ENCODE peak calls at places on chromosomes 3 and 15, in eight cellular contexts. S is fibroblast of villous mesenchyme, Q is brain microvascular endothelial cell, T is heart right ventricle, W is fibroblast of lung, D is neural crest cell, K is BE2C, M is breast epithelium. G is an unnamed sample.
A peak's percentile ranks its signal among the peaks of the same experiment; 100 is the strongest.

GRCh38 chr3:41681479-41681878 is 280.4 kb downstream of the ULK4 start:
- DNase-seq in S (peak; percentile 95), Q (peak; percentile 92), T (no peak), W (peak; percentile 97), D (no peak), K (no peak), M (peak; percentile 51), G (peak; percentile 85)

GRCh38 chr3:171184372-171184771 is 157.9 kb upstream of the SLC2A2 start:
- DNase-seq in S (no peak), Q (no peak), T (no peak), W (no peak), D (no peak), K (no peak), M (no peak), G (no peak)

GRCh38 chr15:85402195-85402921 is 22.0 kb downstream of the AKAP13 start:
- DNase-seq in S (peak; percentile 71), Q (peak; percentile 76), T (no peak), W (peak; percentile 91), D (no peak), K (no peak), M (no peak), G (peak; percentile 65)

GRCh38 chr3:58588030-58588614 is 10.9 kb upstream of the FAM107A start:
- DNase-seq in S (peak; percentile 44), Q (no peak), T (no peak), W (peak; percentile 29), D (peak; percentile 55), K (no peak), M (no peak), G (peak; percentile 65)

GRCh38 chr3:42116466-42116865 is 25.3 kb downstream of the TRAK1 start:
- DNase-seq in S (no peak), Q (no peak), T (no peak), W (peak; percentile 70), D (no peak), K (no peak), M (no peak), G (peak; percentile 12)

GRCh38 chr3:110237091-110237615 is 834.5 kb upstream of the NECTIN3 start:
- DNase-seq in S (no peak), Q (no peak), T (no peak), W (peak; percentile 8), D (no peak), K (no peak), M (no peak), G (peak; percentile 18)

GRCh38 chr3:138099417-138099816 is 16.0 kb downstream of the DZIP1L start:
- DNase-seq in S (no peak), Q (no peak), T (no peak), W (no peak), D (no peak), K (no peak), M (no peak), G (no peak)

GRCh38 chr15:25684521-25685215 is 178.5 kb downstream of the ATP10A start:
- DNase-seq in S (peak; percentile 14), Q (peak; percentile 78), T (no peak), W (peak; percentile 88), D (no peak), K (no peak), M (no peak), G (peak; percentile 75)

GRCh38 chr15:80841537-80841936 is 62.4 kb downstream of the CEMIP start:
- DNase-seq in S (no peak), Q (no peak), T (no peak), W (no peak), D (no peak), K (no peak), M (no peak), G (no peak)

GRCh38 chr15:63054985-63055384 is 12.4 kb downstream of the TPM1 start:
- DNase-seq in S (peak; percentile 38), Q (no peak), T (no peak), W (peak; percentile 48), D (no peak), K (peak; percentile 52), M (no peak), G (peak; percentile 49)

GRCh38 chr3:67064105-67064504 is 66.0 kb downstream of the KBTBD8 start:
- DNase-seq in S (no peak), Q (no peak), T (no peak), W (peak; percentile 17), D (no peak), K (no peak), M (no peak), G (no peak)

GRCh38 chr3:78765671-78766485 is 1001.9 kb downstream of the ROBO1 start:
- DNase-seq in S (no peak), Q (no peak), T (no peak), W (no peak), D (no peak), K (no peak), M (no peak), G (peak; percentile 26)

GRCh38 chr3:157123621-157124020 is 36.3 kb downstream of the CCNL1 start:
- DNase-seq in S (no peak), Q (no peak), T (no peak), W (peak; percentile 61), D (no peak), K (no peak), M (no peak), G (no peak)

GRCh38 chr15:89365457-89366055 is 30.9 kb upstream of the POLG start:
- DNase-seq in S (no peak), Q (no peak), T (no peak), W (no peak), D (no peak), K (no peak), M (no peak), G (no peak)

GRCh38 chr3:53626876-53627275 is 132.5 kb downstream of the CACNA1D start:
- DNase-seq in S (no peak), Q (no peak), T (no peak), W (no peak), D (no peak), K (no peak), M (no peak), G (no peak)

GRCh38 chr3:155702745-155703581 is 41.9 kb downstream of the PLCH1 start:
- DNase-seq in S (no peak), Q (no peak), T (no peak), W (no peak), D (no peak), K (no peak), M (no peak), G (no peak)

GRCh38 chr3:6781103-6781502 is 79.8 kb upstream of the GRM7 start:
- DNase-seq in S (no peak), Q (no peak), T (no peak), W (peak; percentile 9), D (no peak), K (no peak), M (no peak), G (no peak)

DNA sequence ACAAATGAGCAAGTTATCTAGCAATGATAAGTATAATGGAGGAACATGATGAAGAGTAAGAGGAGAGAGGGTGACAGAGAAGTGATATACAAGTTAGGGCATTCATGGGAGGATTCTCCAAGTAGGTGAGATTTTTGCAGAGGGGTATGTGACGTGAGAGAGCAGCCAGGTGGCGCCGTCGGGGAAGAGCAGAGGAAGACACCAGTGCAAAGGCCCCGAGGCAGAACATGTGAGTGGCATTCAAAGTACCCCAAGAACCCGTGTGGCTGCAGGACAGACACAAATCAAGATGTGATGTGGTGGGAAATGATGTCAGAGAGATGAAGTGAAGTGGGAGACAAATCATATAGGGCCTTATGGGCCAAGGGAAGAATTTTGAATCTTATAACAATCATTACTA is 81.8 kb upstream of the GRM7 start:
- DNase-seq in S (no peak), Q (no peak), T (no peak), W (no peak), D (no peak), K (no peak), M (no peak), G (no peak)
- TF ChIP-seq CTCF in S (no peak), Q (no peak), T (no peak), W (no peak), D (no peak), K (peak; percentile 7), M (no peak), G (no peak)

GRCh38 chr3:187740446-187741399 is 4.5 kb downstream of the BCL6 start:
- DNase-seq in S (peak; percentile 93), Q (peak; percentile 37), T (peak; percentile 73), W (peak; percentile 79), D (peak; percentile 75), K (peak; percentile 71), M (peak; percentile 65), G (peak; percentile 77)

GRCh38 chr3:187739561-187740445 is 5.5 kb downstream of the BCL6 start:
- DNase-seq in S (peak; percentile 92), Q (peak; percentile 86), T (peak; percentile 82), W (peak; percentile 94), D (peak; percentile 81), K (peak; percentile 76), M (peak; percentile 89), G (peak; percentile 86)

GRCh38 chr3:187738400-187739124 is 6.7 kb downstream of the BCL6 start:
- DNase-seq in S (peak; percentile 94), Q (peak; percentile 84), T (peak; percentile 97), W (peak; percentile 88), D (peak; percentile 73), K (peak; percentile 86), M (peak; percentile 92), G (peak; percentile 91)

GRCh38 chr3:187738089-187738399 is 7.2 kb downstream of the BCL6 start:
- DNase-seq in S (no peak), Q (no peak), T (no peak), W (no peak), D (no peak), K (no peak), M (no peak), G (no peak)

DNA sequence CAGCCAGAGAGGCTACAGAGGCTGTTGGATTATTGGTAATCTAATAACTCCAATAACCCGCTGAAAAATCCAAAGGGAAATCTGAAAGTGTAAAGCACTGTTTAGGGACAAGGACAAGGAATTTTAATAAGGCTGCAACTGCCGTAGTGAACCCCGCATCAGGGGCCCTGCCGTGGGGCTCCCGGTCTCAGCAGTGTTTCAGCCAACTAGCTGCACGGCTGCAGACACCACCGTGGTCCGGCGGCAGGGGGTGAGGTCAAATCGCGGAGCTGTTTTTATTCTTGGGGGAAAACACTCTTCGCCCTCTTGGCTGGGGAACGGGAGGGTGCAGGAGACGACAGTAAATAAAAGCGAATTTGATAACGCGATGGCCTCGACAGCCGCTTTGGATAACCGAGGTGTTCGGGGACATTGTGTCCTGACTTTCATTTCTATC is 6.1 kb downstream of the BCL6 start:
- DNase-seq in S (no peak), Q (no peak), T (no peak), W (peak; percentile 28), D (no peak), K (no peak), M (no peak), G (no peak)
- TF ChIP-seq CTCF in S (no peak), Q (no peak), T (no peak), W (no peak), D (no peak), K (no peak), M (peak; percentile 25), G (no peak)

DNA sequence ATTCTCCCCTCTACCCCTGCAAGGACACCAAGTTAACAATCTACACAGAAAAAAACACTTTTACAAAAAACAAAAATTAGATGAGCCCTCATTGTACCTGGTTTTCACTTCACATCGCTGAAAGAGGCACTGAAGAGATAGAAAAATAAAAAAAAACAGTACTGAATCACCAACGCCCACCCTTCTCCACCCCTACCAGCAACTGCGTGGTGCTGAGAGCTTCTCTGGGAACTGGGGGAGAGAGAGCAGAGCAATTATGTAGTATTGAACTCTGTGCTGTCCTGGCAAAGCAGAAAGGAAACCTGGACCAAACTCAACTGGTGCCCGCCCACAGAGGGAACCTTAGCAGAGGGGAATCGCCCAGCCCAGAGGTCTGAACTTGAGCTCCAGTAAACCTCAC is 44.6 kb downstream of the WDR49 start:
- DNase-seq in S (no peak), Q (no peak), T (no peak), W (no peak), D (no peak), K (no peak), M (no peak), G (no peak)
- TF ChIP-seq CTCF in S (no peak), Q (no peak), T (no peak), W (no peak), D (no peak), K (no peak), M (no peak), G (no peak)

GRCh38 chr3:99498544-99499234 is 139.7 kb upstream of the COL8A1 start:
- DNase-seq in S (peak; percentile 26), Q (peak; percentile 40), T (no peak), W (peak; percentile 51), D (no peak), K (no peak), M (no peak), G (no peak)
- TF ChIP-seq CTCF in S (no peak), Q (peak; percentile 22), T (no peak), W (no peak), D (no peak), K (no peak), M (no peak), G (no peak)

G was measured in foreskin fibroblast.